ENCODE peak calls at places on chromosomes 7 and 10, in seven cellular contexts. X is fibroblast of pulmonary artery, U is AG04449, H is IMR-90, Z is right lobe of liver, V is HCT116, W is breast epithelium. T is an unnamed sample.

GRCh38 chr7:2558620-2559282 is at the start of gene IQCE:
- DNase-seq in X (peak; percentile 92), U (no peak), H (peak; percentile 84), Z (peak; percentile 97), V (peak; percentile 73), W (peak; percentile 94), T (peak; percentile 74)

GRCh38 chr7:82348251-82348650 is 95.3 kb downstream of the CACNA2D1 start:
- DNase-seq in X (no peak), U (no peak), H (peak; percentile 50), Z (no peak), V (no peak), W (no peak), T (no peak)

GRCh38 chr10:102027261-102027660 is 28.7 kb downstream of the ARMH3 start:
- DNase-seq in X (no peak), U (no peak), H (no peak), Z (no peak), V (no peak), W (no peak), T (no peak)

GRCh38 chr7:3835102-3835501 is 534.0 kb downstream of the SDK1 start:
- DNase-seq in X (no peak), U (no peak), H (no peak), Z (no peak), V (no peak), W (no peak), T (peak; percentile 32)

GRCh38 chr7:63043657-63044543 is 954.7 kb upstream of the ZNF722 start:
- DNase-seq in X (no peak), U (no peak), H (no peak), Z (no peak), V (no peak), W (no peak), T (no peak)

GRCh38 chr10:92045641-92046106 is 122.1 kb downstream of the BTAF1 start:
- DNase-seq in X (no peak), U (no peak), H (no peak), Z (no peak), V (no peak), W (no peak), T (no peak)

GRCh38 chr10:110919971-110920881 is 822 bp downstream of the SHOC2 start:
- DNase-seq in X (peak; percentile 64), U (no peak), H (peak; percentile 17), Z (peak; percentile 66), V (no peak), W (peak; percentile 52), T (no peak)

GRCh38 chr7:157981778-157982177 is 605.8 kb downstream of the PTPRN2 start:
- DNase-seq in X (no peak), U (no peak), H (no peak), Z (no peak), V (no peak), W (no peak), T (no peak)

GRCh38 chr7:53218730-53219504 is 183.5 kb downstream of the POM121L12 start:
- DNase-seq in X (no peak), U (no peak), H (no peak), Z (no peak), V (no peak), W (no peak), T (no peak)

GRCh38 chr10:96188911-96189310 is 58.8 kb downstream of the ZNF518A start:
- DNase-seq in X (peak; percentile 14), U (peak; percentile 56), H (peak; percentile 36), Z (no peak), V (no peak), W (no peak), T (peak; percentile 40)

GRCh38 chr7:136002802-136003201 is 25.6 kb upstream of the MTPN start:
- DNase-seq in X (no peak), U (no peak), H (no peak), Z (no peak), V (no peak), W (no peak), T (no peak)

GRCh38 chr7:147509052-147509480 is 1081.5 kb upstream of the C7orf33 start:
- DNase-seq in X (peak; percentile 70), U (peak; percentile 72), H (peak; percentile 44), Z (no peak), V (no peak), W (no peak), T (peak; percentile 35)

GRCh38 chr7:157793973-157794763 is 457.4 kb downstream of the DNAJB6 start:
- DNase-seq in X (no peak), U (no peak), H (no peak), Z (no peak), V (no peak), W (no peak), T (no peak)

GRCh38 chr7:155867280-155867679 is 55.0 kb upstream of the SHH start:
- DNase-seq in X (no peak), U (no peak), H (no peak), Z (no peak), V (no peak), W (no peak), T (no peak)

GRCh38 chr10:63627881-63628296 is 106.7 kb downstream of the REEP3 start:
- DNase-seq in X (no peak), U (no peak), H (no peak), Z (no peak), V (no peak), W (no peak), T (no peak)

GRCh38 chr10:86262671-86263165 is 103.9 kb downstream of the GRID1 start:
- DNase-seq in X (no peak), U (no peak), H (no peak), Z (no peak), V (no peak), W (no peak), T (no peak)

GRCh38 chr7:134589491-134589941 is 40.6 kb downstream of the AKR1B15 start:
- DNase-seq in X (no peak), U (no peak), H (peak; percentile 17), Z (no peak), V (no peak), W (peak; percentile 59), T (peak; percentile 12)

GRCh38 chr7:19112290-19113000 is 5.0 kb downstream of the TWIST1 start:
- DNase-seq in X (peak; percentile 51), U (peak; percentile 65), H (peak; percentile 57), Z (no peak), V (no peak), W (no peak), T (peak; percentile 86)

GRCh38 chr7:111813306-111813705 is 251.0 kb upstream of the IMMP2L start:
- DNase-seq in X (no peak), U (no peak), H (no peak), Z (no peak), V (no peak), W (no peak), T (no peak)

GRCh38 chr10:7945469-7946187 is 108.9 kb upstream of the GATA3 start:
- DNase-seq in X (no peak), U (no peak), H (peak; percentile 73), Z (no peak), V (no peak), W (no peak), T (no peak)

GRCh38 chr10:84175436-84175835 is 1.8 kb downstream of the GPR15LG start:
- DNase-seq in X (no peak), U (no peak), H (no peak), Z (no peak), V (no peak), W (no peak), T (no peak)
- H3K4me3 ChIP-seq in X (no peak overlapping the region), U (no peak overlapping the region), H (no peak overlapping the region), Z (no peak overlapping the region), V (no peak overlapping the region), W (no peak overlapping the region), T (no peak overlapping the region)

GRCh38 chr7:133079296-133079695 is 2.6 kb downstream of the CHCHD3 start:
- DNase-seq in X (no peak), U (no peak), H (no peak), Z (no peak), V (no peak), W (no peak), T (no peak)

GRCh38 chr7:133081605-133082389 is at the start of gene CHCHD3:
- DNase-seq in X (peak; percentile 98), U (peak; percentile 87), H (peak; percentile 98), Z (peak; percentile 98), V (peak; percentile 96), W (peak; percentile 96), T (peak; percentile 96)

GRCh38 chr7:133081119-133081604 is 728 bp downstream of the CHCHD3 start:
- DNase-seq in X (peak; percentile 4), U (no peak), H (no peak), Z (no peak), V (no peak), W (no peak), T (no peak)

GRCh38 chr7:133077394-133077793 is 4.5 kb downstream of the CHCHD3 start:
- DNase-seq in X (no peak), U (no peak), H (no peak), Z (no peak), V (no peak), W (no peak), T (no peak)

GRCh38 chr7:133082390-133082766 is 488 bp upstream of the CHCHD3 start:
- DNase-seq in X (no peak), U (no peak), H (no peak), Z (no peak), V (no peak), W (no peak), T (no peak)
- H3K4me3 ChIP-seq in X (no peak overlapping the region), U (no peak overlapping the region), H (no peak overlapping the region), Z (no peak overlapping the region), V (no peak overlapping the region), W (peak overlapping the region; percentile 87), T (no peak overlapping the region)

GRCh38 chr7:24820730-24821044 is 63.4 kb upstream of the GSDME start:
- DNase-seq in X (peak; percentile 80), U (no peak), H (no peak), Z (no peak), V (no peak), W (no peak), T (no peak)

GRCh38 chr7:24816868-24817267 is 59.6 kb upstream of the GSDME start:
- DNase-seq in X (no peak), U (no peak), H (no peak), Z (no peak), V (no peak), W (no peak), T (no peak)

GRCh38 chr7:24817339-24817738 is 60.1 kb upstream of the GSDME start:
- DNase-seq in X (no peak), U (no peak), H (no peak), Z (no peak), V (no peak), W (no peak), T (no peak)

GRCh38 chr7:24821045-24821853 is 64.0 kb upstream of the GSDME start:
- DNase-seq in X (peak; percentile 90), U (no peak), H (peak; percentile 96), Z (no peak), V (peak; percentile 95), W (no peak), T (peak; percentile 98)

GRCh38 chr7:24819916-24820689 is 62.8 kb upstream of the GSDME start:
- DNase-seq in X (peak; percentile 93), U (no peak), H (peak; percentile 90), Z (peak; percentile 77), V (peak; percentile 84), W (peak; percentile 69), T (peak; percentile 69)
- H3K4me3 ChIP-seq in X (no peak overlapping the region), U (no peak overlapping the region), H (no peak overlapping the region), Z (no peak overlapping the region), V (no peak overlapping the region), W (no peak overlapping the region), T (no peak overlapping the region)

GRCh38 chr10:89206402-89207180 is 526 bp downstream of the CH25H start:
- DNase-seq in X (peak; percentile 34), U (no peak), H (peak; percentile 24), Z (peak; percentile 56), V (no peak), W (peak; percentile 51), T (no peak)
- H3K4me3 ChIP-seq in X (peak overlapping the region; percentile 41), U (peak overlapping the region; percentile 66), H (peak overlapping the region; percentile 39), Z (peak overlapping the region; percentile 47), V (no peak overlapping the region), W (peak overlapping the region; percentile 74), T (peak overlapping the region; percentile 65)

GRCh38 chr10:28327494-28327886 is 24.6 kb upstream of the MPP7 start:
- DNase-seq in X (peak; percentile 31), U (no peak), H (peak; percentile 65), Z (no peak), V (no peak), W (no peak), T (peak; percentile 73)
- H3K4me3 ChIP-seq in X (no peak overlapping the region), U (no peak overlapping the region), H (no peak overlapping the region), Z (no peak overlapping the region), V (no peak overlapping the region), W (no peak overlapping the region), T (no peak overlapping the region)